ENCODE peak calls at places on chromosomes 6 and 20, in four cellular contexts. S is RWPE1, H is BJ, G is coronary artery. P is an unnamed sample.

GRCh38 chr20:1815502-1816085 is 79.6 kb upstream of the SIRPA start:
- DNase-seq in S (no peak), H (no peak), G (no peak), P (no peak)

GRCh38 chr20:39269031-39269461 is 306.9 kb downstream of the DHX35 start:
- DNase-seq in S (peak), H (no peak), G (no peak), P (no peak)

GRCh38 chr6:30533460-30534294 is 22.6 kb downstream of the GNL1 start:
- DNase-seq in S (no peak), H (no peak), G (no peak), P (no peak)

GRCh38 chr6:159693128-159693893 is at the start of gene SOD2:
- DNase-seq in S (peak), H (no peak), G (peak), P (peak)

GRCh38 chr6:128487746-128488145 is 32.7 kb downstream of the PTPRK start:
- DNase-seq in S (no peak), H (no peak), G (no peak), P (no peak)

GRCh38 chr20:44932916-44933315 is 23.1 kb downstream of the PABPC1L start:
- DNase-seq in S (no peak), H (no peak), G (no peak), P (no peak)

GRCh38 chr6:43764767-43765166 is 5.2 kb upstream of the VEGFA start:
- DNase-seq in S (no peak), H (no peak), G (no peak), P (peak)

GRCh38 chr6:24908555-24908954 is 27.2 kb downstream of the RIPOR2 start:
- DNase-seq in S (no peak), H (peak), G (no peak), P (no peak)

GRCh38 chr6:135182120-135182992 is 1.2 kb downstream of the MYB start:
- DNase-seq in S (no peak), H (no peak), G (no peak), P (no peak)

GRCh38 chr6:3381233-3382065 is 75.4 kb downstream of the SLC22A23 start:
- DNase-seq in S (no peak), H (no peak), G (no peak), P (no peak)

GRCh38 chr6:82025271-82025670 is 222.3 kb downstream of the IBTK start:
- DNase-seq in S (no peak), H (no peak), G (no peak), P (no peak)

GRCh38 chr6:39411465-39411864 is 89.0 kb upstream of the KCNK16 start:
- DNase-seq in S (no peak), H (no peak), G (no peak), P (no peak)

GRCh38 chr6:44738652-44739141 is 351.2 kb downstream of the CDC5L start:
- DNase-seq in S (no peak), H (no peak), G (no peak), P (no peak)

GRCh38 chr20:11394145-11394833 is 523.4 kb upstream of the BTBD3 start:
- DNase-seq in S (no peak), H (peak), G (no peak), P (no peak)

GRCh38 chr20:35909176-35909575 is 45.1 kb downstream of the SCAND1 start:
- DNase-seq in S (no peak), H (no peak), G (no peak), P (no peak)

GRCh38 chr6:111625099-111625416 is 19.4 kb upstream of the TRAF3IP2 start:
- DNase-seq in S (no peak), H (no peak), G (no peak), P (no peak)

GRCh38 chr20:50592282-50593004 is 82.3 kb downstream of the PTPN1 start:
- DNase-seq in S (no peak), H (no peak), G (no peak), P (no peak)

GRCh38 chr20:50788868-50789125 is 6.1 kb upstream of the BCAS4 start:
- DNase-seq in S (no peak), H (no peak), G (no peak), P (no peak)

GRCh38 chr6:32045811-32046449 is 7.7 kb downstream of the CYP21A2 start:
- DNase-seq in S (no peak), H (no peak), G (no peak), P (peak)

GRCh38 chr6:98203170-98203806 is 631.1 kb upstream of the POU3F2 start:
- DNase-seq in S (no peak), H (no peak), G (no peak), P (no peak)

GRCh38 chr6:57141451-57142177 is 30.5 kb upstream of the BAG2 start:
- DNase-seq in S (no peak), H (no peak), G (no peak), P (no peak)

GRCh38 chr6:48626421-48626820 is 515.4 kb upstream of the PTCHD4 start:
- DNase-seq in S (no peak), H (no peak), G (no peak), P (no peak)

GRCh38 chr20:60009826-60010616 is 51.8 kb downstream of the CDH26 start:
- DNase-seq in S (no peak), H (no peak), G (peak), P (no peak)

GRCh38 chr6:111777357-111777756 is 95.9 kb downstream of the FYN start:
- DNase-seq in S (no peak), H (no peak), G (no peak), P (no peak)

GRCh38 chr20:25017257-25017803 is 24.8 kb upstream of the APMAP start:
- DNase-seq in S (peak), H (no peak), G (no peak), P (peak)

GRCh38 chr6:3287976-3288707 is 29.4 kb downstream of the PSMG4 start:
- DNase-seq in S (no peak), H (no peak), G (no peak), P (no peak)

GRCh38 chr20:45306431-45306982 is at the start of gene RBPJL:
- DNase-seq in S (peak), H (no peak), G (no peak), P (no peak)

GRCh38 chr20:47677314-47678129 is 107.8 kb downstream of the SULF2 start:
- DNase-seq in S (peak), H (no peak), G (no peak), P (no peak)

GRCh38 chr6:154893927-154894326 is 101.2 kb upstream of the TIAM2 start:
- DNase-seq in S (no peak), H (no peak), G (no peak), P (no peak)

GRCh38 chr20:41347523-41348429 is 7.2 kb downstream of the LPIN3 start:
- DNase-seq in S (no peak), H (no peak), G (no peak), P (no peak)

GRCh38 chr6:5112065-5112799 is 27.1 kb downstream of the PPP1R3G start:
- DNase-seq in S (peak), H (no peak), G (no peak), P (no peak)

DNA sequence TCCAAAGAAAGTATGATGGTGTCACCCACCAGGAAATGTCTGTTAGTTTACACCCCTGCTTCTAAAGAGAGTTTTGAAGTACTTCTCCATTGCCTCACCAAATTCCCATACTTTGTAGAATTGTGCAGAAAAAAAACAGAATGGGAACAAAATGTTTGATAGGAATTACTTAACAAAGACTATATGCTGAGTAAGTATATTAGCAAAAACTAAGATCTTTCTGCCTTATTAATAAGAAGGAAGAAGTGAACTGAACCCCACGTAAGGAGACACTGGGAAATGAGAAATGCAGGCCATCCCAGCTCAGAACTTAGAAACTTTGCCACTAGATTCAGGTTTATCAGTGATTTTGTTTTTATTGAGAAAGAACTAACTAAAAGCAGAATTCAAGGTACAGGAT is 102.6 kb upstream of the BMP5 start:
- DNase-seq in S (no peak), H (no peak), G (no peak), P (no peak)
- TF ChIP-seq CTCF in S (no peak), H (no peak), G (no peak), P (no peak)

DNA sequence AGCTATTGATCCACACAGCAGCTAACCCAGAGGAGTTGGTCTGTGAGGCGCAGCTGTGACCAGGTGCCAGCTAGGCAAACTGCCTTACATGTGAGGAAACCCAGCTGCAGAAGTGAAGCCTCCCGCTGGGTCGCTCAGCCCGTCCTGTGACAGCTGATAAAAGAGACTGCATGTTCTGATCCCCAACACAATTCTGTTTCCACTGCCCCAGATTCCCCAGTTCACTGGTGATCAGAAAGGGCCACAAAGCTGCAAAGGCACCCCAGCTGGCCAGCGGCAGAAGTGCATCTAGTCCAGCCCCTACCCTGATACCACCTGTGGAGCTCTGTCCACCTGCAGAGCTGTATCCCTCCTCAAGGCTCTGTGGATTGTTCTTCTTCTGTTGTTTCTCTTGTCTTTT is 64.5 kb downstream of the CTNNBL1 start:
- DNase-seq in S (peak), H (no peak), G (no peak), P (no peak)
- TF ChIP-seq CTCF in S (no peak), H (peak), G (no peak), P (peak)

DNA sequence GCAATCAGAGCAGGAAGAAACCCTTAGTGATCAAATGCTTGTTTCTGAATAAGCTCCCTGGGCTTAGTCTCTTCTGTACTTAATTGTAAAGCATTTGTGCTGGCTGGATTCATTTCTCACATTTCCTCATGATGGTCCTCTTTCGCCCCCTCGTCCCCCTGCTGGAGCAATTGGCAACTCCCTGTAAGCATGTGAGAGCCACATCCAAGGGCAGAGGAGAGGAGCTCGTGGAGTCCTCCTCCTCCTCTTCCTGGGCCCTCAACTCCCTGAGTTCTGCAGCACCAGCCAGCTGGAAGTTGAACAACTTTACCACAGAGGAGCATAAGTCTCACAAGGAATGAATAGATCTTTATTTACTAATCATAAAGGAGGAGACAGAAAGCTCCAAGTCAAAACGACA is 12.6 kb downstream of the ANKEF1 start:
- DNase-seq in S (no peak), H (no peak), G (no peak), P (no peak)
- TF ChIP-seq CTCF in S (no peak), H (peak), G (no peak), P (no peak)

GRCh38 chr6:117629119-117629518 is 26.8 kb upstream of the GOPC start:
- DNase-seq in S (no peak), H (no peak), G (no peak), P (no peak)
- TF ChIP-seq CTCF in S (no peak), H (no peak), G (no peak), P (no peak)

GRCh38 chr20:31260326-31260932 is 3.0 kb downstream of the DEFB115 start:
- DNase-seq in S (peak), H (no peak), G (no peak), P (no peak)
- TF ChIP-seq CTCF in S (peak), H (peak), G (peak), P (peak)

GRCh38 chr6:10451394-10451793 is 36.5 kb upstream of the TFAP2A start:
- DNase-seq in S (no peak), H (no peak), G (no peak), P (no peak)
- TF ChIP-seq CTCF in S (no peak), H (no peak), G (no peak), P (no peak)

DNA sequence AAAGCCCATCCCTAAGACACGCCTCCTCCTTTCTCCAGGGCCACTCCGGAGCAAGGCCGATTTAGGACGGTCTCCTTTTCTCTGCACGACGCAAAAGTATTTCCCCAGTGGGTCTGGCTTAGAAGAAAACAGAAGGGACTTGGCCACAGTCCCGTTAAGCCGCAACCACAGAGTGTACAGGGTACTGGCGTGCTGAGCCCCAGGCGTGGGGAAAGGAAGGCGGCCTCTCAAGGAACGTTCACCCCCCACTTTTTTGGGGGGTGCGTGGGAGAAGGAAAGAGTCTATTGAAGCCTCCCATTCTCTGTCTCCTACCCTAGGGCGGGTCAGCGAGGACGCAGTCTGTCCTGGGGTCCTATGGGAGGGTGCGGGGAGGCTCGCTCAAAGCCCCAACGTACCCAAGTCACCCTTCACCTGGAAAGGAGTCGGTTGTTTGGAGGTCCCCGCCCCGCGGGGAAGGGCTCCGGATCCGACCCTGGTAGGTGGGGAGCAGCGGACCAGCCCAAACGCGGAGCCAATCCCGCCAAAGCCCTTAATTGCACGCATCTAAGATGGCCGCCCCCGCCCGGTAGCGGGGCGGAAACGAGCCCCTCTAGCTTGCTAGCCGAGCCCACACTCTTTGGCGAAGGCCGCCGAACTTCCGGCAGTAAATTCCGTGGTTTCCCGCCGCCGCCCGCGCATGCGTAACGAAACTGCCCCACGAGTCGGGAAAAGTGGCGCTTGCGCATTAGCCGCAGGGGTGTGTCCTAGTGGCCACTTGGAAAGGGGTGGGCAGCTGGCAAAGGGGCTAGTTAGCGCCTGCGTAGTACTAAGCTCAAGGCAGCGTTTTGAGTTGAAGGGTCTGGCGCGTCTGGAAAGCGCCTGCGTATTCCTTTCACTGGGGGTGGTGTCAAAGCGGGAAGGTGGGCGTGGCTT is at the start of gene OARD1:
- DNase-seq in S (peak), H (peak), G (peak), P (no peak)
- TF ChIP-seq CTCF in S (no peak), H (no peak), G (no peak), P (no peak)

P was measured in CD14-positive monocyte.